ENCODE peak calls at places on chromosomes 7 and 10, in five cellular contexts. F is fibroblast of lung, I is endodermal cell, X is neuronal stem cell, M is HepG2. B is an unnamed sample.

GRCh38 chr7:7426686-7427085 is 109.0 kb downstream of the COL28A1 start:
- DNase-seq in F (no peak), I (no peak), X (no peak), M (no peak), B (no peak)

GRCh38 chr10:59234194-59234593 is 57.8 kb downstream of the PHYHIPL start:
- DNase-seq in M (no peak), X (no peak), F (peak), I (no peak), B (no peak)

GRCh38 chr7:21253740-21254687 is 173.9 kb upstream of the SP4 start:
- DNase-seq in F (peak), X (peak), I (peak), M (peak), B (peak)

GRCh38 chr10:29140151-29140550 is 148.7 kb upstream of the LYZL1 start:
- DNase-seq in X (no peak), F (no peak), M (no peak), I (no peak), B (no peak)

GRCh38 chr10:22631646-22632278 is 82.6 kb downstream of the PIP4K2A start:
- DNase-seq in X (no peak), F (no peak), M (peak), I (no peak), B (no peak)

GRCh38 chr7:95476904-95477594 is 8.7 kb upstream of the ASB4 start:
- DNase-seq in M (peak), X (peak), F (peak), I (peak), B (peak)

GRCh38 chr7:157508477-157508881 is 171.7 kb downstream of the DNAJB6 start:
- DNase-seq in I (peak), F (no peak), M (no peak), X (no peak), B (no peak)

GRCh38 chr7:64686493-64687184 is 20.7 kb downstream of the ZNF107 start:
- DNase-seq in X (no peak), M (peak), F (no peak), I (no peak), B (peak)

GRCh38 chr10:124252097-124252715 is 158.8 kb upstream of the CHST15 start:
- DNase-seq in I (no peak), F (no peak), X (no peak), M (no peak), B (no peak)

GRCh38 chr7:2856388-2857169 is 12.5 kb upstream of the GNA12 start:
- DNase-seq in M (peak), X (no peak), F (no peak), I (no peak), B (peak)

GRCh38 chr7:80785961-80786360 is 132.9 kb downstream of the SEMA3C start:
- DNase-seq in X (no peak), I (no peak), F (peak), M (no peak), B (no peak)

GRCh38 chr10:22913474-22914092 is 14.3 kb upstream of the ARMC3 start:
- DNase-seq in F (no peak), I (no peak), M (no peak), X (no peak), B (no peak)

GRCh38 chr10:112843623-112844022 is 106.4 kb upstream of the TCF7L2 start:
- DNase-seq in F (no peak), X (no peak), I (no peak), M (peak), B (no peak)

GRCh38 chr7:140059288-140060242 is 3.2 kb downstream of the PARP12 start:
- DNase-seq in X (no peak), I (no peak), M (peak), F (peak), B (peak)

GRCh38 chr7:39554583-39555140 is 11.5 kb upstream of the YAE1 start:
- DNase-seq in M (no peak), X (no peak), F (peak), I (no peak), B (no peak)

GRCh38 chr7:99046722-99047121 is 97.2 kb downstream of the SMURF1 start:
- DNase-seq in I (no peak), X (no peak), F (no peak), M (no peak), B (no peak)

GRCh38 chr7:18087031-18087686 is 59.5 kb upstream of the PRPS1L1 start:
- DNase-seq in I (peak), X (peak), M (no peak), F (no peak), B (peak)

GRCh38 chr10:73991846-73992245 is 6.1 kb upstream of the VCL start:
- DNase-seq in M (no peak), I (no peak), F (no peak), X (no peak), B (no peak)

GRCh38 chr10:75924309-75924920 is 493.0 kb downstream of the LRMDA start:
- DNase-seq in F (no peak), X (no peak), M (no peak), I (peak), B (no peak)

GRCh38 chr7:3141326-3141725 is 97.7 kb upstream of the CARD11 start:
- DNase-seq in M (no peak), F (no peak), I (no peak), X (no peak), B (no peak)

GRCh38 chr7:5767066-5767465 is 14.4 kb downstream of the RNF216 start:
- DNase-seq in M (no peak), I (no peak), F (no peak), X (no peak), B (no peak)

GRCh38 chr7:105307163-105307672 is 81.5 kb downstream of the SRPK2 start:
- DNase-seq in F (no peak), I (no peak), M (no peak), X (no peak), B (no peak)

GRCh38 chr7:94389381-94389780 is 5.3 kb upstream of the COL1A2 start:
- DNase-seq in M (no peak), I (no peak), F (no peak), X (no peak), B (no peak)

GRCh38 chr7:94393251-94393758 is 1.4 kb upstream of the COL1A2 start:
- DNase-seq in F (peak), M (no peak), I (peak), X (peak), B (no peak)

GRCh38 chr7:94394058-94394398 is 667 bp upstream of the COL1A2 start:
- DNase-seq in X (no peak), F (no peak), I (no peak), M (no peak), B (no peak)

GRCh38 chr7:94392391-94392782 is 2.3 kb upstream of the COL1A2 start:
- DNase-seq in X (no peak), M (no peak), F (no peak), I (no peak), B (no peak)

DNA sequence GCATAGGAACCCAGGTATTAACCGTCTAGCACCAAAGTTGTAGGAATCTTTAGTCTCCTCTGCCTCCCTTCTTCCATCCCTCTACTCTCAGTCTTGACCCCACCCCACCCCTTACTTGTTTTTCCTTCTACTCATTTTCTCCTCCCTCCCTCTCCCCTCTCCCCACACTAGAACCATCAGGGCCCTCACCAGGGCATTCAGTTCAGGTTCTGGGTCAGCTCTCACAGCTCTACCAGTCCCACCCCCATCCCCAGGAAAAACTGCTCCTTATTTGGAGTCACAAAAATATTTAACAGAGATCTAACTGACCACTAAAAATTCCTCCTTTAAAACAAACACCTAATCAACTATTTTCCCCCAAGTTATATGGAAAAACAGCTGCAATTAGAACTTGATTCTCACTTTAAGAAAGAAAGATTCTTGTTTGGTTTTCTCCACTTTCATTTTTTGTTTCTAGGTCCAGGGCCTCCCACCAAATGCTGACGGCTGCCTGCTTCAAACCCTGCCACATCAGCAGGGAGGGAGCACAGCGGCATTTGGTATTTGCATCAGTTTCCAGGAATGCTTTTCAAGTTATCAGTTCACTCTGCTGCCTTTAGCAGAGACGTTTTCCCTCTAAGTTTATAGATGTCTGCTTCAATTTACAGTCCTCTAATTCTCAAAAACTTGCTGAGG is 2.8 kb upstream of the COL1A2 start:
- DNase-seq in F (peak), M (no peak), I (peak), X (no peak), B (no peak)
- H3K9ac ChIP-seq in F (peak), M (no peak), I (no peak), X (no peak), B (no peak)

GRCh38 chr10:8059191-8059936 is 4.9 kb downstream of the GATA3 start:
- DNase-seq in X (peak), I (peak), F (no peak), M (no peak), B (peak)

GRCh38 chr10:8056891-8057331 is 2.4 kb downstream of the GATA3 start:
- DNase-seq in F (no peak), I (peak), M (no peak), X (peak), B (peak)

GRCh38 chr10:8058274-8059111 is 4.0 kb downstream of the GATA3 start:
- DNase-seq in F (no peak), X (no peak), I (peak), M (no peak), B (peak)

GRCh38 chr10:8056378-8056777 is 1.9 kb downstream of the GATA3 start:
- DNase-seq in I (no peak), F (no peak), M (no peak), X (peak), B (no peak)

GRCh38 chr10:8057636-8058273 is 3.3 kb downstream of the GATA3 start:
- DNase-seq in M (no peak), F (no peak), I (peak), X (peak), B (peak)
- H3K4me3 ChIP-seq in M (no peak), F (no peak), I (peak), X (no peak), B (peak)

DNA sequence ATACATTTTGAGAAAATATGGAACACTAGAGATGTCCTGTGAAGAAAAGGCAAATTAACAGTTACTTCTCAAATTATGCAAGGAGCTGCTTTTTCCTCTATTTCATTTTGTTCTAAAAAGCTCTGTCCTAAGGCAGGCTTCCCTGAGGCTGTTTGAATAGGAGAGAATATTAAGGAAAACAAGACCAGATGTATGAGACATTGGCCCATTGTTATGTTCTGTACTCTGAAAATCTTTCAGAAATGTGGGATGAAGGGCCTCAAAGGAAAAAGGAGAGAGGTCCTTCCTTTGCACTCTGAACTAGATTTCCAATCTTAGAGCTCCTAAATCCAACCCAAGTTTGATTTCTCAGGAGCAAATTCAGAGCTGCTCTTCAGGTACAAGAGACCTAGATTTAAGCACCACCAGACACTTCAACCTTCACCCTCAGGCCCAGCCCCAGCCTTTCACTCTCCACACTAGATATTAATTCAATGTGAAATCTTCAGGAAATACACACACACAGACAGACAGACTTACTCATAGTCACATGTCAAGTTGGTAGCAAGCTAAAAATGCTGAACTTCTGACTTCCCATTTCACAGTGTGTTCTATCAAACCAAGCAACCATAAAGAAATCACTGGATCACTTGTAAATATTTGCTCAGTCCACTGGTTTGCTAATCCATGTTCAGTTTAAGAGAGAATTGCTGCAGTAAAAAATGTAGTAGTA is 5.3 kb downstream of the TFEC start:
- DNase-seq in X (no peak), I (no peak), M (no peak), F (peak), B (peak)
- H3K9ac ChIP-seq in X (no peak), I (no peak), M (no peak), F (no peak), B (no peak)

GRCh38 chr7:142636751-142637150 is 112.5 kb upstream of the PRSS1 start:
- DNase-seq in I (no peak), X (no peak), M (no peak), F (no peak), B (no peak)
- H3K4me3 ChIP-seq in I (no peak), X (no peak), M (no peak), F (no peak), B (no peak)

DNA sequence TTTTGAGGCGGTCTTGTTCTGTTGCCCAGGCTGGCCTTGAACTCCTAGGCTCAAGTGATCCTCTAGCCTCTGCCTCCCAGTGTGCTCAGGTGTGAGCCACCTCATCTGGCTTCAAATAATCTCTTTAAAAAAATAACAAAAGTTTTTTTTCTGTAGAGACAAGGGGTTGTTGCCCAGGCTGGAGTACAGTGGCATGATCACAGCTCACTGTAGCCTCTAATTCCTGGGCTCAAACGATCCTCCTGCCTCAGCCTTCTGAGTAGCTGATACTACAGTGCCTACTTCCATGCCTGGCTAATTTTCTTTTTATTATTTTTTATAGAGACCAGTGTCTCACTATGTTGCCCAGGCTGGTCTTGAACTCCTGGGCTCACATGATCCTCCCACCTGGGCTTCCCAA is 11.7 kb downstream of the FOXK1 start:
- DNase-seq in F (no peak), X (no peak), I (no peak), M (no peak), B (no peak)
- H3K9ac ChIP-seq in F (no peak), X (no peak), I (no peak), M (no peak), B (no peak)

GRCh38 chr10:12590682-12591642 is 241.6 kb downstream of the CAMK1D start:
- DNase-seq in F (no peak), M (no peak), X (no peak), I (no peak), B (no peak)

GRCh38 chr10:12587408-12587807 is 238.1 kb downstream of the CAMK1D start:
- DNase-seq in I (no peak), M (no peak), F (no peak), X (no peak), B (no peak)

GRCh38 chr10:12588091-12588850 is 238.9 kb downstream of the CAMK1D start:
- DNase-seq in F (no peak), I (no peak), M (no peak), X (no peak), B (no peak)

GRCh38 chr10:12589271-12589670 is 239.9 kb downstream of the CAMK1D start:
- DNase-seq in M (no peak), F (no peak), I (no peak), X (no peak), B (no peak)

DNA sequence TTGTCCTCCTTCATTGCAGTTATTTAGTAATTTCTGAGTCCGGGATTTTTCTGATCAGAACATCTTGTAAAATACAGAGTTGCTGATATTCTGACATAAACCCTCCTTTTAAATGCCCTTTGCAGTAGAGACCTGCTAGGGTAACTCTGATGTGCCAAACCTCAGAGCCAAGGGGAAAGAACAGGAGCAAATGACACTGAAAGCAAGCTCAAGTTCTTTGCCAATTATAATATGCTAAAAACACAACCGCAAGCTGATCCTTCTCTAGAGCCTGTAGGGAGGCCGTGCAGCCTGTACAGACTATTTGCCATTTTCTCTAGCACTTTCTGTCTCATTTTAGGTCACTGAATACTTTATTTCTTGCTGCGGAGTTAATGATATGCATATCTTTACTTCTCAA is 240.4 kb downstream of the CAMK1D start:
- DNase-seq in F (no peak), M (no peak), X (no peak), I (no peak), B (no peak)
- H3K4me3 ChIP-seq in F (no peak), M (no peak), X (no peak), I (no peak), B (no peak)